ENCODE peak calls at places on chromosome 10, in four cellular contexts. One of them, this sample, is unnamed.

GRCh38 chr10:101660268-101660667 is 34.7 kb downstream of the FBXW4 start:
- DNase-seq in IMR-90: no peak
- DNase-seq in A549: no peak
- DNase-seq in GM12864: no peak
- DNase-seq in this sample: no peak

GRCh38 chr10:110572862-110573261 is 5.4 kb downstream of the SMC3 start:
- DNase-seq in IMR-90: no peak
- DNase-seq in A549: no peak
- DNase-seq in GM12864: no peak
- DNase-seq in this sample: no peak

GRCh38 chr10:123922126-123922525 is 30.5 kb upstream of the CPXM2 start:
- DNase-seq in IMR-90: no peak
- DNase-seq in A549: no peak
- DNase-seq in GM12864: no peak
- DNase-seq in this sample: no peak

GRCh38 chr10:72742077-72742476 is 50.1 kb downstream of the MCU start:
- DNase-seq in IMR-90: no peak
- DNase-seq in A549: no peak
- DNase-seq in GM12864: no peak
- DNase-seq in this sample: no peak

GRCh38 chr10:44467900-44468299 is 83.0 kb upstream of the CXCL12 start:
- DNase-seq in IMR-90: no peak
- DNase-seq in A549: no peak
- DNase-seq in GM12864: no peak
- DNase-seq in this sample: no peak

GRCh38 chr10:76086571-76087260 is 655.3 kb downstream of the LRMDA start:
- DNase-seq in IMR-90: peak; percentile 50
- DNase-seq in A549: peak; percentile 74
- DNase-seq in GM12864: no peak
- DNase-seq in this sample: peak; percentile 87

GRCh38 chr10:73997479-73997805 is 474 bp upstream of the VCL start:
- DNase-seq in IMR-90: no peak
- DNase-seq in A549: peak; percentile 52
- DNase-seq in GM12864: peak; percentile 27
- DNase-seq in this sample: no peak

GRCh38 chr10:822661-823367 is 108.7 kb downstream of the LARP4B start:
- DNase-seq in IMR-90: no peak
- DNase-seq in A549: no peak
- DNase-seq in GM12864: peak; percentile 30
- DNase-seq in this sample: no peak

GRCh38 chr10:72564596-72564995 is 61.3 kb downstream of the MICU1 start:
- DNase-seq in IMR-90: peak; percentile 82
- DNase-seq in A549: no peak
- DNase-seq in GM12864: no peak
- DNase-seq in this sample: peak; percentile 49

GRCh38 chr10:13792011-13792410 is 205.2 kb downstream of the PRPF18 start:
- DNase-seq in IMR-90: no peak
- DNase-seq in A549: no peak
- DNase-seq in GM12864: no peak
- DNase-seq in this sample: no peak

GRCh38 chr10:33483124-33483794 is 148.8 kb upstream of the NRP1 start:
- DNase-seq in IMR-90: peak; percentile 21
- DNase-seq in A549: no peak
- DNase-seq in GM12864: no peak
- DNase-seq in this sample: no peak

GRCh38 chr10:45354261-45354660 is 19.8 kb upstream of the ALOX5 start:
- DNase-seq in IMR-90: no peak
- DNase-seq in A549: no peak
- DNase-seq in GM12864: no peak
- DNase-seq in this sample: no peak

GRCh38 chr10:89744021-89744420 is 42.6 kb downstream of the KIF20B start:
- DNase-seq in IMR-90: peak; percentile 55
- DNase-seq in A549: no peak
- DNase-seq in GM12864: no peak
- DNase-seq in this sample: peak; percentile 37

GRCh38 chr10:77160679-77161078 is 476.9 kb downstream of the KCNMA1 start:
- DNase-seq in IMR-90: peak; percentile 97
- DNase-seq in A549: no peak
- DNase-seq in GM12864: no peak
- DNase-seq in this sample: peak; percentile 92

GRCh38 chr10:72069751-72070501 is 18.4 kb downstream of the SPOCK2 start:
- DNase-seq in IMR-90: no peak
- DNase-seq in A549: no peak
- DNase-seq in GM12864: no peak
- DNase-seq in this sample: no peak

GRCh38 chr10:6722616-6723004 is 142.5 kb upstream of the PRKCQ start:
- DNase-seq in IMR-90: peak; percentile 62
- DNase-seq in A549: no peak
- DNase-seq in GM12864: no peak
- DNase-seq in this sample: no peak

GRCh38 chr10:43585046-43585445 is 10.6 kb upstream of the ZNF239 start:
- DNase-seq in IMR-90: peak; percentile 64
- DNase-seq in A549: no peak
- DNase-seq in GM12864: no peak
- DNase-seq in this sample: no peak

GRCh38 chr10:102120987-102121738 is 995 bp upstream of the LDB1 start:
- DNase-seq in IMR-90: peak; percentile 90
- DNase-seq in A549: no peak
- DNase-seq in GM12864: no peak
- DNase-seq in this sample: peak; percentile 80

GRCh38 chr10:129021597-129022304 is 445.3 kb upstream of the MGMT start:
- DNase-seq in IMR-90: no peak
- DNase-seq in A549: no peak
- DNase-seq in GM12864: no peak
- DNase-seq in this sample: no peak

GRCh38 chr10:103709341-103709920 is 145.9 kb downstream of the SH3PXD2A start:
- DNase-seq in IMR-90: peak; percentile 66
- DNase-seq in A549: no peak
- DNase-seq in GM12864: no peak
- DNase-seq in this sample: peak; percentile 37

GRCh38 chr10:31708513-31708912 is 220.1 kb downstream of the ARHGAP12 start:
- DNase-seq in IMR-90: no peak
- DNase-seq in A549: no peak
- DNase-seq in GM12864: no peak
- DNase-seq in this sample: no peak

GRCh38 chr10:71074176-71074755 is 138.1 kb upstream of the UNC5B start:
- DNase-seq in IMR-90: no peak
- DNase-seq in A549: no peak
- DNase-seq in GM12864: no peak
- DNase-seq in this sample: no peak

GRCh38 chr10:129694633-129695356 is 227.8 kb downstream of the MGMT start:
- DNase-seq in IMR-90: no peak
- DNase-seq in A549: no peak
- DNase-seq in GM12864: no peak
- DNase-seq in this sample: no peak

GRCh38 chr10:133458710-133459453 is 5.1 kb downstream of the SCART1 start:
- DNase-seq in IMR-90: peak; percentile 8
- DNase-seq in A549: no peak
- DNase-seq in GM12864: no peak
- DNase-seq in this sample: no peak

GRCh38 chr10:71392791-71393781 is 3.6 kb upstream of the CDH23 start:
- DNase-seq in IMR-90: no peak
- DNase-seq in A549: no peak
- DNase-seq in GM12864: no peak
- DNase-seq in this sample: no peak

GRCh38 chr10:119199231-119199992 is 8.0 kb upstream of the GRK5 start:
- DNase-seq in IMR-90: peak; percentile 89
- DNase-seq in A549: peak; percentile 68
- DNase-seq in GM12864: no peak
- DNase-seq in this sample: peak; percentile 85

GRCh38 chr10:17644485-17644964 is 574 bp downstream of the STAM start:
- DNase-seq in IMR-90: peak; percentile 30
- DNase-seq in A549: no peak
- DNase-seq in GM12864: no peak
- DNase-seq in this sample: peak; percentile 51

GRCh38 chr10:126777726-126778125 is 107.2 kb upstream of the C10orf90 start:
- DNase-seq in IMR-90: no peak
- DNase-seq in A549: no peak
- DNase-seq in GM12864: no peak
- DNase-seq in this sample: no peak

GRCh38 chr10:108556176-108556575 is 1367.1 kb downstream of the XPNPEP1 start:
- DNase-seq in IMR-90: no peak
- DNase-seq in A549: no peak
- DNase-seq in GM12864: no peak
- DNase-seq in this sample: peak; percentile 4

GRCh38 chr10:6838118-6838517 is 258.0 kb upstream of the PRKCQ start:
- DNase-seq in IMR-90: no peak
- DNase-seq in A549: no peak
- DNase-seq in GM12864: no peak
- DNase-seq in this sample: no peak

GRCh38 chr10:96357038-96357620 is 1.7 kb downstream of the OPALIN start:
- DNase-seq in IMR-90: no peak
- DNase-seq in A549: no peak
- DNase-seq in GM12864: no peak
- DNase-seq in this sample: no peak

GRCh38 chr10:77989081-77989724 is 40.1 kb downstream of the POLR3A start:
- DNase-seq in IMR-90: peak; percentile 22
- DNase-seq in A549: no peak
- DNase-seq in GM12864: no peak
- DNase-seq in this sample: peak; percentile 24

GRCh38 chr10:124697837-124698559 is 46.2 kb downstream of the FAM53B start:
- DNase-seq in IMR-90: peak; percentile 51
- DNase-seq in A549: peak; percentile 24
- DNase-seq in GM12864: no peak
- DNase-seq in this sample: no peak

GRCh38 chr10:29631049-29631339 is 3.8 kb downstream of the SVIL start:
- DNase-seq in IMR-90: no peak
- DNase-seq in A549: no peak
- DNase-seq in GM12864: no peak
- DNase-seq in this sample: no peak
- H3K4me3 ChIP-seq in IMR-90: no peak overlapping the region
- H3K4me3 ChIP-seq in A549: no peak overlapping the region
- H3K4me3 ChIP-seq in GM12864: no peak overlapping the region
- H3K4me3 ChIP-seq in this sample: no peak overlapping the region

GRCh38 chr10:99619090-99619800 is 994 bp downstream of the SLC25A28 start:
- DNase-seq in IMR-90: peak; percentile 25
- DNase-seq in A549: no peak
- DNase-seq in GM12864: peak; percentile 26
- DNase-seq in this sample: peak; percentile 25

GRCh38 chr10:99623919-99624318 is 3.7 kb upstream of the SLC25A28 start:
- DNase-seq in IMR-90: no peak
- DNase-seq in A549: no peak
- DNase-seq in GM12864: no peak
- DNase-seq in this sample: no peak

GRCh38 chr10:99619851-99620712 is at the start of gene SLC25A28:
- DNase-seq in IMR-90: peak; percentile 100
- DNase-seq in A549: peak; percentile 97
- DNase-seq in GM12864: peak; percentile 100
- DNase-seq in this sample: peak; percentile 100

GRCh38 chr10:99621454-99622246 is 1.4 kb upstream of the SLC25A28 start:
- DNase-seq in IMR-90: no peak
- DNase-seq in A549: no peak
- DNase-seq in GM12864: no peak
- DNase-seq in this sample: no peak

GRCh38 chr10:99620713-99621453 is 644 bp upstream of the SLC25A28 start:
- DNase-seq in IMR-90: peak; percentile 94
- DNase-seq in A549: peak; percentile 84
- DNase-seq in GM12864: peak; percentile 52
- DNase-seq in this sample: peak; percentile 97
- TF ChIP-seq CTCF in IMR-90: no peak
- TF ChIP-seq CTCF in A549: no peak
- TF ChIP-seq CTCF in GM12864: no peak
- TF ChIP-seq CTCF in this sample: no peak

GRCh38 chr10:11642558-11642957 is 31.1 kb upstream of the USP6NL start:
- DNase-seq in IMR-90: no peak
- DNase-seq in A549: no peak
- DNase-seq in GM12864: no peak
- DNase-seq in this sample: no peak
- H3K4me3 ChIP-seq in IMR-90: no peak overlapping the region
- H3K4me3 ChIP-seq in A549: no peak overlapping the region
- H3K4me3 ChIP-seq in GM12864: no peak overlapping the region
- H3K4me3 ChIP-seq in this sample: no peak overlapping the region

DNA sequence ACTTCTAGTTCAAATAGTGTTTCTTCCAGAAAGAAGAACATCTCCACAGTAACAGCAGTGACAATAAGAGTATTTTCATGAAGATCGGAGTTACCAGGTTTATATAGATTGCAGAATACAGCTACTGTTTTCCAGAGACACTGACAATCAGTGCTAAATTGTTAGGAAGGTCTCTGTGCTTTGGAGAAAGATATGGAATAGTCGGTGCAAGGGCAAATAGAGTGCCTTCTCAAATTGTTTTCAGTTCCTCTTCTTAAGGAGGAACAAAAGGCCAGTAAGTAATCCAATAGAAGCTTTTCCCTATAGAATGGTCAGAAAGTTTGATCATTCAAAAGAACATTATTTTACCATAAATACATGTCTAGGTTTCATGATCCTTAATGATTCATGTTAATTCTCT is 2.6 kb upstream of the KIAA1217 start:
- DNase-seq in IMR-90: no peak
- DNase-seq in A549: no peak
- DNase-seq in GM12864: no peak
- DNase-seq in this sample: no peak
- TF ChIP-seq CTCF in IMR-90: no peak
- TF ChIP-seq CTCF in A549: no peak
- TF ChIP-seq CTCF in GM12864: no peak
- TF ChIP-seq CTCF in this sample: no peak

GRCh38 chr10:132066186-132066585 is 440 bp downstream of the JAKMIP3 start:
- DNase-seq in IMR-90: no peak
- DNase-seq in A549: peak; percentile 28
- DNase-seq in GM12864: no peak
- DNase-seq in this sample: no peak
- H3K4me3 ChIP-seq in IMR-90: peak overlapping the region; percentile 61
- H3K4me3 ChIP-seq in A549: peak overlapping the region; percentile 51
- H3K4me3 ChIP-seq in GM12864: no peak overlapping the region
- H3K4me3 ChIP-seq in this sample: peak overlapping the region; percentile 36

GRCh38 chr10:79219276-79219957 is 127.9 kb upstream of the PPIF start:
- DNase-seq in IMR-90: peak; percentile 52
- DNase-seq in A549: no peak
- DNase-seq in GM12864: no peak
- DNase-seq in this sample: no peak

GRCh38 chr10:79223001-79223345 is 124.3 kb upstream of the PPIF start:
- DNase-seq in IMR-90: no peak
- DNase-seq in A549: no peak
- DNase-seq in GM12864: no peak
- DNase-seq in this sample: no peak

GRCh38 chr10:79220296-79220695 is 127.0 kb upstream of the PPIF start:
- DNase-seq in IMR-90: no peak
- DNase-seq in A549: no peak
- DNase-seq in GM12864: no peak
- DNase-seq in this sample: no peak

GRCh38 chr10:79222186-79222585 is 125.1 kb upstream of the PPIF start:
- DNase-seq in IMR-90: no peak
- DNase-seq in A549: no peak
- DNase-seq in GM12864: no peak
- DNase-seq in this sample: no peak

GRCh38 chr10:79221110-79222051 is 125.9 kb upstream of the PPIF start:
- DNase-seq in IMR-90: peak; percentile 95
- DNase-seq in A549: no peak
- DNase-seq in GM12864: no peak
- DNase-seq in this sample: peak; percentile 76
- TF ChIP-seq CTCF in IMR-90: no peak
- TF ChIP-seq CTCF in A549: no peak
- TF ChIP-seq CTCF in GM12864: no peak
- TF ChIP-seq CTCF in this sample: no peak

GRCh38 chr10:94402204-94403033 is at the start of gene TBC1D12:
- DNase-seq in IMR-90: peak; percentile 97
- DNase-seq in A549: peak; percentile 92
- DNase-seq in GM12864: peak; percentile 92
- DNase-seq in this sample: peak; percentile 97
- H3K4me3 ChIP-seq in IMR-90: peak within 1 kb of the TSS; percentile 83
- H3K4me3 ChIP-seq in A549: peak within 1 kb of the TSS; percentile 85
- H3K4me3 ChIP-seq in GM12864: peak within 1 kb of the TSS; percentile 95
- H3K4me3 ChIP-seq in this sample: peak within 1 kb of the TSS; percentile 83

This sample was measured in astrocyte of the spinal cord.